ENCODE peak calls at places on chromosomes 13 and 19, in nine cellular contexts. C is PC-9, U is neuronal stem cell, W is Karpas-422, Q is H1, Y is keratinocyte, K is GM23248, O is SK-N-SH, N is fibroblast of lung. Z is an unnamed sample.
A peak's percentile ranks its signal among the peaks of the same experiment; 100 is the strongest.

GRCh38 chr13:61383101-61383500 is 32.5 kb downstream of the PCDH20 start:
- DNase-seq in O (no peak), N (no peak), Q (no peak), W (no peak), C (no peak), K (no peak), U (no peak), Y (no peak), Z (no peak)

GRCh38 chr13:40668335-40668734 is 1.9 kb upstream of the FOXO1 start:
- DNase-seq in Y (no peak), U (no peak), K (peak; percentile 57), N (peak; percentile 27), O (no peak), W (peak; percentile 89), C (no peak), Q (no peak), Z (peak; percentile 84)

GRCh38 chr19:6273701-6274601 is 5.8 kb downstream of the MLLT1 start:
- DNase-seq in K (peak; percentile 99), O (peak; percentile 74), U (no peak), Q (no peak), C (no peak), Y (no peak), N (peak; percentile 91), W (no peak), Z (no peak)

GRCh38 chr13:74316531-74316930 is 182.3 kb upstream of the KLF12 start:
- DNase-seq in K (no peak), C (no peak), U (no peak), O (no peak), Y (no peak), N (peak; percentile 34), Q (no peak), W (no peak), Z (no peak)

GRCh38 chr13:36356058-36356457 is 9.9 kb upstream of the SPART start:
- DNase-seq in O (no peak), N (no peak), W (no peak), K (no peak), C (no peak), Y (no peak), Q (no peak), U (no peak), Z (no peak)

GRCh38 chr19:45607071-45608029 is 5.3 kb upstream of the GPR4 start:
- DNase-seq in C (peak; percentile 50), Y (no peak), Q (peak; percentile 97), K (peak; percentile 81), N (peak; percentile 71), U (peak; percentile 71), O (peak; percentile 83), W (no peak), Z (peak; percentile 28)

GRCh38 chr13:59701261-59701660 is 462.5 kb downstream of the DIAPH3 start:
- DNase-seq in O (no peak), N (no peak), C (no peak), Y (no peak), U (no peak), W (no peak), Q (no peak), K (no peak), Z (no peak)

GRCh38 chr19:6694147-6694815 is 24.3 kb upstream of the TNFSF14 start:
- DNase-seq in W (peak; percentile 73), O (no peak), K (no peak), N (no peak), C (no peak), U (no peak), Y (no peak), Q (no peak), Z (peak; percentile 77)

GRCh38 chr13:37109080-37109678 is 3.7 kb upstream of the CSNK1A1L start:
- DNase-seq in K (peak; percentile 69), Q (no peak), N (peak; percentile 69), O (peak; percentile 26), W (peak; percentile 71), Y (peak; percentile 2), U (peak; percentile 18), C (no peak), Z (peak; percentile 27)

GRCh38 chr13:51895906-51896888 is 34.4 kb downstream of the CCDC70 start:
- DNase-seq in Y (no peak), C (peak; percentile 39), O (peak; percentile 62), N (peak; percentile 65), U (peak; percentile 26), Q (peak; percentile 69), W (peak; percentile 82), K (peak; percentile 76), Z (peak; percentile 61)

GRCh38 chr19:21758296-21758695 is 9.1 kb downstream of the ZNF100 start:
- DNase-seq in O (no peak), Q (no peak), W (no peak), K (no peak), N (no peak), U (no peak), C (no peak), Y (no peak), Z (no peak)

GRCh38 chr13:71801781-71802180 is 65.2 kb downstream of the DACH1 start:
- DNase-seq in K (no peak), U (peak; percentile 49), N (no peak), C (no peak), O (peak; percentile 61), Q (no peak), W (no peak), Y (no peak), Z (no peak)

GRCh38 chr19:8445488-8446001 is 770 bp downstream of the HNRNPM start:
- DNase-seq in Y (no peak), K (peak; percentile 69), W (peak; percentile 82), U (peak; percentile 20), C (no peak), N (no peak), Q (no peak), O (peak; percentile 76), Z (peak; percentile 53)

GRCh38 chr19:55661826-55662225 is 7.0 kb downstream of the U2AF2 start:
- DNase-seq in U (no peak), Y (no peak), C (no peak), O (no peak), W (no peak), Q (no peak), K (no peak), N (no peak), Z (no peak)

GRCh38 chr13:52851153-52851962 is 2.9 kb upstream of the PCDH8 start:
- DNase-seq in K (peak; percentile 59), N (peak; percentile 8), W (no peak), C (no peak), Q (peak; percentile 77), Y (no peak), O (peak; percentile 68), U (peak; percentile 88), Z (no peak)

GRCh38 chr13:34942732-34943674 is 933 bp downstream of the NBEA start:
- DNase-seq in W (no peak), U (peak; percentile 52), K (peak; percentile 36), Y (no peak), Q (peak; percentile 63), C (no peak), O (peak; percentile 69), N (no peak), Z (peak; percentile 28)

GRCh38 chr19:33376423-33376822 is 2.9 kb downstream of the CEBPG start:
- DNase-seq in Y (peak; percentile 55), U (no peak), K (peak; percentile 94), N (peak; percentile 81), W (no peak), O (no peak), C (peak; percentile 74), Q (no peak), Z (no peak)

GRCh38 chr19:14005381-14006084 is 587 bp downstream of the RFX1 start:
- DNase-seq in C (peak; percentile 59), W (peak; percentile 96), N (peak; percentile 84), O (peak; percentile 93), Q (peak; percentile 94), Y (peak; percentile 44), K (peak; percentile 93), U (peak; percentile 85), Z (peak; percentile 91)
- H3K9me3 ChIP-seq in C (no peaks in the 10 kb centered on the region), W (no peaks in the 10 kb centered on the region), N (no peaks in the 10 kb centered on the region), O (no peaks in the 10 kb centered on the region), Q (no peaks in the 10 kb centered on the region), Y (no peaks in the 10 kb centered on the region), K (no peaks in the 10 kb centered on the region), U (no peaks in the 10 kb centered on the region), Z (no peaks in the 10 kb centered on the region)

GRCh38 chr19:1633269-1633606 is 19.2 kb downstream of the TCF3 start:
- DNase-seq in Q (no peak), O (no peak), N (no peak), Y (no peak), W (no peak), K (no peak), U (no peak), C (no peak), Z (no peak)
- H3K4me1 ChIP-seq in Q (no peaks in the 10 kb centered on the region), O (no peaks in the 10 kb centered on the region), N (no peaks in the 10 kb centered on the region), Y (no peaks in the 10 kb centered on the region), W (no peaks in the 10 kb centered on the region), K (no peaks in the 10 kb centered on the region), U (no peaks in the 10 kb centered on the region), C (no peaks in the 10 kb centered on the region), Z (no peaks in the 10 kb centered on the region)

DNA sequence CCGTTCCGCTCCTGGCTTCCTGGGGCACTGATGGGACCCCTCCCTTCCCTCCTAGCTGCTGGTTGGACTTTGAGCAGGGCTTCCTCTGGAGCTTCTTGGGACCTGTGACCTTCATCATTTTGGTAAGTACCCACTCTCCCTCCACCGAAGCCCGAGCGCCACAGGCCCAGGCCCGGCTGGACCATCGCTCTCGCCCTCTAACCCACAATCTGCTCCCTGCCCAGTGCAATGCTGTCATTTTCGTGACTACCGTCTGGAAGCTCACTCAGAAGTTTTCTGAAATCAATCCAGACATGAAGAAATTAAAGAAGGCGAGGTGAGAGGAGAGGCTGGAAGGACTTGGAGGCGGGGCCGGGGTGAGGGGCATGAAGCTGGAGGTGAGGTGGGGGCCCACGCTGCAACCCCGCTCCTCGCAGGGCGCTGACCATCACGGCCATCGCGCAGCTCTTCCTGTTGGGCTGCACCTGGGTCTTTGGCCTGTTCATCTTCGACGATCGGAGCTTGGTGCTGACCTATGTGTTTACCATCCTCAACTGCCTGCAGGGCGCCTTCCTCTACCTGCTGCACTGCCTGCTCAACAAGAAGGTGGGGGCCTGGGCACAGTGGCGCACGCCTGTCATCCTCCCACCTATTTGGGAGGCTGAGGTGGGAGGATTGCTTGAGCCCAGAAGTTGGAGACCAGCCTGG is 12.4 kb downstream of the DDX39A start:
- DNase-seq in Y (no peak), U (no peak), K (no peak), Q (no peak), O (no peak), C (no peak), W (no peak), N (no peak), Z (no peak)
- H2AFZ ChIP-seq in Y (no peak overlapping the region), U (peak overlapping the region; percentile 66), K (no peak overlapping the region), Q (peak overlapping the region; percentile 52), O (no peak overlapping the region), C (no peak overlapping the region), W (no peak overlapping the region), N (no peak overlapping the region), Z (no peak overlapping the region)

GRCh38 chr19:3636962-3637361 is 10.4 kb upstream of the CACTIN start:
- DNase-seq in N (no peak), C (no peak), Y (no peak), O (no peak), W (no peak), U (no peak), Q (no peak), K (no peak), Z (no peak)

GRCh38 chr19:3638208-3639193 is 11.9 kb upstream of the CACTIN start:
- DNase-seq in W (no peak), Y (no peak), N (no peak), U (no peak), C (no peak), O (no peak), Q (no peak), K (no peak), Z (no peak)

GRCh38 chr19:3637621-3638020 is 11.0 kb upstream of the CACTIN start:
- DNase-seq in N (no peak), Y (no peak), U (no peak), W (no peak), K (no peak), Q (no peak), C (no peak), O (no peak), Z (no peak)

GRCh38 chr19:3634496-3635045 is 8.0 kb upstream of the CACTIN start:
- DNase-seq in Y (no peak), W (no peak), U (no peak), O (no peak), K (no peak), C (no peak), Q (no peak), N (no peak), Z (no peak)

GRCh38 chr19:3636506-3636905 is 9.9 kb upstream of the CACTIN start:
- DNase-seq in O (no peak), U (no peak), C (no peak), Q (no peak), Y (no peak), N (no peak), W (no peak), K (no peak), Z (no peak)
- H3K9me3 ChIP-seq in O (no peaks in the 10 kb centered on the region), U (no peaks in the 10 kb centered on the region), C (no peaks in the 10 kb centered on the region), Q (no peaks in the 10 kb centered on the region), Y (no peaks in the 10 kb centered on the region), N (no peaks in the 10 kb centered on the region), W (no peaks in the 10 kb centered on the region), K (no peaks in the 10 kb centered on the region), Z (no peaks in the 10 kb centered on the region)

Z was measured in OCI-LY7.